ENCODE peak calls at places on chromosomes 12 and 14, in eight cellular contexts. M is GM12865, N is lower lobe of right lung, J is mammary epithelial cell, P is dorsolateral prefrontal cortex, B is breast epithelium, F is GM10248, Y is progenitor cell of endocrine pancreas. C is an unnamed sample.
A peak's percentile ranks its signal among the peaks of the same experiment; 100 is the strongest.

GRCh38 chr12:75766263-75767160 is 255.1 kb upstream of the KRR1 start:
- DNase-seq in M (no peak), N (no peak), J (peak; percentile 95), P (no peak), B (no peak), F (no peak), Y (no peak), C (no peak)

GRCh38 chr12:94318178-94318577 is 141.5 kb downstream of the CEP83 start:
- DNase-seq in M (peak; percentile 27), N (no peak), J (no peak), P (no peak), B (no peak), F (no peak), Y (no peak), C (no peak)

GRCh38 chr12:115176741-115177400 is 492.9 kb upstream of the TBX3 start:
- DNase-seq in M (no peak), N (no peak), J (no peak), P (no peak), B (no peak), F (no peak), Y (no peak), C (no peak)

GRCh38 chr12:53867216-53868012 is 71.2 kb upstream of the HOXC13 start:
- DNase-seq in M (no peak), N (no peak), J (peak; percentile 66), P (no peak), B (no peak), F (no peak), Y (no peak), C (no peak)

GRCh38 chr12:113359133-113359938 is 949 bp downstream of the PLBD2 start:
- DNase-seq in M (no peak), N (no peak), J (no peak), P (peak; percentile 85), B (no peak), F (no peak), Y (no peak), C (no peak)

GRCh38 chr12:12018454-12018853 is 52.3 kb upstream of the BCL2L14 start:
- DNase-seq in M (no peak), N (no peak), J (peak; percentile 90), P (peak; percentile 48), B (peak; percentile 71), F (no peak), Y (no peak), C (no peak)

GRCh38 chr12:132430838-132431826 is 58.8 kb upstream of the FBRSL1 start:
- DNase-seq in M (no peak), N (no peak), J (no peak), P (no peak), B (no peak), F (no peak), Y (no peak), C (no peak)

GRCh38 chr12:87363497-87364084 is 665.6 kb downstream of the C12orf50 start:
- DNase-seq in M (no peak), N (no peak), J (no peak), P (no peak), B (no peak), F (no peak), Y (no peak), C (no peak)

GRCh38 chr12:23204933-23205778 is 580.2 kb downstream of the ETNK1 start:
- DNase-seq in M (peak; percentile 74), N (no peak), J (peak; percentile 37), P (no peak), B (no peak), F (peak; percentile 56), Y (no peak), C (no peak)

GRCh38 chr12:109896188-109896587 is 3.9 kb upstream of the TCHP start:
- DNase-seq in M (no peak), N (no peak), J (no peak), P (no peak), B (no peak), F (no peak), Y (no peak), C (no peak)

GRCh38 chr14:55297611-55298323 is 26.5 kb downstream of the FBXO34 start:
- DNase-seq in M (peak; percentile 69), N (peak; percentile 57), J (peak; percentile 67), P (no peak), B (peak; percentile 56), F (peak; percentile 44), Y (no peak), C (no peak)

GRCh38 chr12:122965356-122965755 is 907 bp downstream of the ABCB9 start:
- DNase-seq in M (no peak), N (no peak), J (no peak), P (no peak), B (no peak), F (no peak), Y (no peak), C (no peak)

GRCh38 chr12:122966743-122967058 is 438 bp upstream of the ABCB9 start:
- DNase-seq in M (no peak), N (no peak), J (no peak), P (no peak), B (no peak), F (no peak), Y (no peak), C (no peak)

GRCh38 chr12:122964439-122965257 is 1.6 kb downstream of the ABCB9 start:
- DNase-seq in M (no peak), N (no peak), J (no peak), P (no peak), B (no peak), F (no peak), Y (no peak), C (no peak)

GRCh38 chr12:122967151-122967550 is 888 bp upstream of the ABCB9 start:
- DNase-seq in M (no peak), N (no peak), J (no peak), P (no peak), B (no peak), F (no peak), Y (no peak), C (no peak)

GRCh38 chr12:122965851-122966742 is at the start of gene ABCB9:
- DNase-seq in M (peak; percentile 91), N (peak; percentile 95), J (peak; percentile 91), P (peak; percentile 84), B (peak; percentile 96), F (peak; percentile 98), Y (peak; percentile 96), C (peak; percentile 89)
- TF ChIP-seq CTCF in M (no peak), N (no peak), J (no peak), P (no peak), B (no peak), F (no peak), Y (no peak), C (no peak)

GRCh38 chr14:30142216-30142615 is 214.6 kb upstream of the PRKD1 start:
- DNase-seq in M (no peak), N (no peak), J (no peak), P (no peak), B (no peak), F (no peak), Y (no peak), C (no peak)
- TF ChIP-seq CTCF in M (no peak), N (no peak), J (no peak), P (no peak), B (no peak), F (no peak), Y (no peak), C (no peak)

GRCh38 chr12:50175716-50176026 is 8.5 kb upstream of the CERS5 start:
- DNase-seq in M (no peak), N (no peak), J (no peak), P (no peak), B (no peak), F (no peak), Y (no peak), C (no peak)
- TF ChIP-seq CTCF in M (no peak), N (no peak), J (no peak), P (no peak), B (no peak), F (no peak), Y (no peak), C (peak; percentile 31)

GRCh38 chr14:20698018-20698329 is 9.4 kb downstream of the ANG start:
- DNase-seq in M (no peak), N (no peak), J (no peak), P (no peak), B (no peak), F (no peak), Y (no peak), C (no peak)
- TF ChIP-seq CTCF in M (no peak), N (peak; percentile 1), J (no peak), P (peak; percentile 50), B (peak; percentile 6), F (no peak), Y (no peak), C (peak; percentile 33)

GRCh38 chr14:102213984-102214658 is 74.4 kb downstream of the WDR20 start:
- DNase-seq in M (no peak), N (no peak), J (no peak), P (no peak), B (no peak), F (peak; percentile 64), Y (no peak), C (peak; percentile 36)
- TF ChIP-seq CTCF in M (no peak), N (no peak), J (peak; percentile 14), P (no peak), B (no peak), F (no peak), Y (no peak), C (no peak)

GRCh38 chr12:84397279-84397678 is 515.3 kb downstream of the SLC6A15 start:
- DNase-seq in M (no peak), N (no peak), J (no peak), P (no peak), B (no peak), F (no peak), Y (no peak), C (no peak)
- TF ChIP-seq CTCF in M (no peak), N (peak; percentile 19), J (peak; percentile 30), P (peak; percentile 36), B (no peak), F (no peak), Y (peak; percentile 8), C (no peak)

GRCh38 chr12:57147641-57147944 is 174 bp upstream of the LRP1-AS start:
- DNase-seq in M (no peak), N (no peak), J (no peak), P (no peak), B (no peak), F (no peak), Y (no peak), C (no peak)
- TF ChIP-seq CTCF in M (no peak), N (no peak), J (no peak), P (no peak), B (no peak), F (no peak), Y (no peak), C (no peak)

DNA sequence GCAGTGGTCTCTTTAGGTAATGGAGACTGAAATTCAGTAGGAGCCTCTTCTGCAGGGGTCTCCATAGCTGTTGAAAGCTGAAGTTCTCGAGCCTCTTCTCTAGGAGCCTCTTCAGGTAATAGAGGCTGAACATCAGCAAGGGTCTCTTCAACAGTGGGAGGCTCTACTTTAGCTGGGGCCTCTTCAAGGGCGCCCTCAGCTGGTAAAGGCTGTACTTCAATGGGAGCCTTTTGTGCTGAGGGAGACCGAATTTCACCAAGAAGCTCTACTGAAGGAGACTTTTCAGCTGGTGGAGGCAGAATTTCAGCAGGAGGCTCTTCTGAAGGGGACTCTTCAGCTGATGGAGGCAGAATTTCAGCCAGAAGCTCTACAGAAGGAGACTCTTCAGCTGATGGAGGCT is 1.5 kb downstream of the FSCB start:
- DNase-seq in M (no peak), N (no peak), J (no peak), P (no peak), B (no peak), F (no peak), Y (no peak), C (no peak)
- TF ChIP-seq CTCF in M (no peak), N (no peak), J (no peak), P (no peak), B (no peak), F (no peak), Y (no peak), C (no peak)

C was measured in CD14-positive monocyte.